ENCODE peak calls at places on chromosome 20, in seven cellular contexts. F, J, Q, E, X, N and O are unnamed samples.

GRCh38 chr20:64108731-64109389 is 1.5 kb upstream of the NPBWR2 start:
- DNase-seq in E (no peak), J (no peak), X (no peak), N (no peak), Q (no peak), F (no peak), O (no peak)

GRCh38 chr20:294602-295001 is 2.8 kb upstream of the ZCCHC3 start:
- DNase-seq in X (no peak), F (no peak), J (no peak), Q (no peak), E (no peak), N (no peak), O (no peak)

GRCh38 chr20:40990542-40991120 is 38.0 kb upstream of the TOP1 start:
- DNase-seq in F (peak), N (peak), J (peak), Q (peak), E (peak), X (peak), O (peak)

GRCh38 chr20:34923414-34923813 is 32.2 kb downstream of the GSS start:
- DNase-seq in F (no peak), X (no peak), N (no peak), J (no peak), Q (no peak), E (no peak), O (no peak)

GRCh38 chr20:58511364-58511763 is 3.8 kb downstream of the APCDD1L start:
- DNase-seq in E (peak), X (no peak), N (no peak), J (peak), F (peak), Q (no peak), O (peak)

GRCh38 chr20:64229537-64230061 is 25.9 kb upstream of the PCMTD2 start:
- DNase-seq in J (no peak), F (no peak), Q (no peak), X (no peak), E (no peak), N (no peak), O (no peak)

GRCh38 chr20:48697845-48698491 is 129.8 kb downstream of the PREX1 start:
- DNase-seq in E (peak), F (peak), X (no peak), Q (no peak), N (peak), J (peak), O (peak)

GRCh38 chr20:37574199-37574890 is 46.7 kb upstream of the BLCAP start:
- DNase-seq in F (no peak), Q (no peak), E (peak), X (no peak), N (no peak), J (peak), O (peak)

GRCh38 chr20:1748777-1749176 is 91.2 kb upstream of the SIRPG start:
- DNase-seq in E (no peak), Q (no peak), J (no peak), X (no peak), F (no peak), N (no peak), O (no peak)

GRCh38 chr20:63740070-63740500 is 509 bp downstream of the SLC2A4RG start:
- DNase-seq in E (peak), N (peak), Q (no peak), J (peak), F (no peak), X (peak), O (peak)

GRCh38 chr20:10848810-10849370 is 175.1 kb upstream of the JAG1 start:
- DNase-seq in E (peak), Q (peak), N (no peak), X (peak), J (peak), F (peak), O (peak)

GRCh38 chr20:51429696-51430095 is 112.8 kb downstream of the NFATC2 start:
- DNase-seq in X (no peak), F (no peak), N (no peak), E (no peak), J (no peak), Q (no peak), O (no peak)

GRCh38 chr20:47124235-47124717 is 229.6 kb downstream of the EYA2 start:
- DNase-seq in J (no peak), X (no peak), E (no peak), F (no peak), N (no peak), Q (no peak), O (peak)

GRCh38 chr20:63394069-63394468 is 32.9 kb upstream of the CHRNA4 start:
- DNase-seq in E (no peak), X (no peak), F (no peak), J (no peak), N (no peak), Q (no peak), O (peak)

GRCh38 chr20:37251836-37252477 is 9.7 kb downstream of the GHRH start:
- DNase-seq in F (no peak), N (no peak), J (no peak), Q (no peak), X (no peak), E (no peak), O (no peak)

GRCh38 chr20:32564921-32565734 is 20.0 kb downstream of the NOL4L start:
- DNase-seq in E (no peak), F (no peak), X (no peak), Q (no peak), J (peak), N (no peak), O (no peak)

GRCh38 chr20:39853050-39853449 is 836.0 kb downstream of the MAFB start:
- DNase-seq in F (no peak), J (no peak), Q (no peak), X (no peak), N (no peak), E (no peak), O (no peak)

GRCh38 chr20:43993552-43993951 is 78.9 kb downstream of the TOX2 start:
- DNase-seq in N (no peak), Q (no peak), F (no peak), E (no peak), J (no peak), X (no peak), O (no peak)

GRCh38 chr20:56722042-56722441 is 92.9 kb downstream of the TFAP2C start:
- DNase-seq in X (peak), E (no peak), N (no peak), J (peak), Q (no peak), F (no peak), O (peak)

GRCh38 chr20:57653910-57654309 is 33.7 kb upstream of the ZBP1 start:
- DNase-seq in J (peak), Q (no peak), E (no peak), F (no peak), X (no peak), N (no peak), O (no peak)

GRCh38 chr20:38779247-38780097 is 26.0 kb upstream of the PPP1R16B start:
- DNase-seq in X (no peak), F (no peak), N (peak), Q (peak), E (no peak), J (no peak), O (no peak)

GRCh38 chr20:59571591-59572314 is 32.6 kb upstream of the PHACTR3 start:
- DNase-seq in J (peak), F (peak), X (peak), Q (peak), N (peak), E (peak), O (peak)

GRCh38 chr20:44038681-44039123 is 124.0 kb downstream of the TOX2 start:
- DNase-seq in Q (no peak), F (no peak), N (no peak), X (no peak), J (no peak), E (peak), O (no peak)

GRCh38 chr20:31833130-31833930 is 12.1 kb downstream of the FOXS1 start:
- DNase-seq in E (peak), Q (peak), J (peak), F (peak), N (peak), X (peak), O (peak)

GRCh38 chr20:58990651-58991445 is 9.8 kb downstream of the NELFCD start:
- DNase-seq in N (no peak), F (no peak), E (no peak), X (no peak), J (no peak), Q (no peak), O (no peak)

GRCh38 chr20:25622450-25623224 is 1.2 kb downstream of the NANP start:
- DNase-seq in F (no peak), Q (no peak), X (no peak), N (no peak), J (no peak), E (peak), O (no peak)

GRCh38 chr20:57838670-57839142 is 128.9 kb upstream of the PMEPA1 start:
- DNase-seq in Q (no peak), X (no peak), F (no peak), N (peak), J (no peak), E (no peak), O (no peak)

GRCh38 chr20:13261460-13262301 is 40.6 kb downstream of the ISM1 start:
- DNase-seq in E (peak), F (peak), J (peak), Q (peak), X (peak), N (peak), O (peak)

GRCh38 chr20:47280228-47280627 is 76.3 kb downstream of the ZMYND8 start:
- DNase-seq in X (no peak), E (no peak), J (no peak), N (no peak), F (no peak), Q (no peak), O (no peak)

GRCh38 chr20:9332783-9333482 is 181.5 kb upstream of the LAMP5 start:
- DNase-seq in X (no peak), E (no peak), Q (no peak), J (no peak), N (no peak), F (no peak), O (no peak)

GRCh38 chr20:18705906-18706305 is 107.7 kb upstream of the SCP2D1 start:
- DNase-seq in X (no peak), E (peak), J (no peak), F (peak), N (no peak), Q (no peak), O (no peak)

GRCh38 chr20:50304501-50304856 is 113.8 kb downstream of the CEBPB start:
- DNase-seq in J (peak), Q (no peak), N (no peak), X (no peak), E (peak), F (no peak), O (peak)
- H3K4me3 ChIP-seq in J (no peak), Q (no peak), N (no peak), X (no peak), E (no peak), F (no peak), O (no peak)

GRCh38 chr20:3752386-3752759 is 15.2 kb downstream of the ADISSP start:
- DNase-seq in F (no peak), N (no peak), Q (no peak), E (no peak), X (no peak), J (no peak), O (no peak)
- H3K4me3 ChIP-seq in F (peak), N (no peak), Q (no peak), E (no peak), X (no peak), J (no peak), O (no peak)

GRCh38 chr20:53900380-53900999 is 169.9 kb downstream of the BCAS1 start:
- DNase-seq in J (no peak), F (peak), N (no peak), Q (no peak), E (peak), X (peak), O (peak)
- H3K4me3 ChIP-seq in J (no peak), F (no peak), N (no peak), Q (no peak), E (no peak), X (no peak), O (no peak)

GRCh38 chr20:15332711-15333160 is 995.3 kb upstream of the FLRT3 start:
- DNase-seq in Q (no peak), J (no peak), F (no peak), X (peak), N (no peak), E (no peak), O (no peak)
- H3K4me3 ChIP-seq in Q (no peak), J (no peak), F (no peak), X (peak), N (no peak), E (no peak), O (no peak)

DNA sequence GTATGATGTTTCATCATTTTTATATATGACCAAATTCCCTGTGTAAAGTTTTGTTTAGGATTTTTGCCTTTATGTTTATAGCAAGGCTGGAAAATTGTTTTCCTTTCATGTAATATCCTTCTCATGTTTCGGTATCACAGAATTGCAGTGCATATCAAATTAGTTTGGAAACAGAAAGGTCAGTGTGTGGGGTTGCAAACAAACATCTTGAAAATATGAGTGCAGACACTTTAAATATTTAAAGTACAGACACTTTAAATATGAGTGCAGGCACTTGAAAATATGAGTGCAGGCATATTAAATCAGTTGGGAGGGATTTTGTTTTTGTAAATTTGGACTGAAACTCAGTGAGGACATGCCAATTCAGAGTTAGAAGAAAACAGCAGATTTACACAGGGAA is 6.5 kb downstream of the SLPI start:
- DNase-seq in Q (no peak), X (no peak), J (no peak), E (no peak), F (no peak), N (no peak), O (no peak)
- H3K4me3 ChIP-seq in Q (no peak), X (no peak), J (no peak), E (no peak), F (no peak), N (no peak), O (no peak)

DNA sequence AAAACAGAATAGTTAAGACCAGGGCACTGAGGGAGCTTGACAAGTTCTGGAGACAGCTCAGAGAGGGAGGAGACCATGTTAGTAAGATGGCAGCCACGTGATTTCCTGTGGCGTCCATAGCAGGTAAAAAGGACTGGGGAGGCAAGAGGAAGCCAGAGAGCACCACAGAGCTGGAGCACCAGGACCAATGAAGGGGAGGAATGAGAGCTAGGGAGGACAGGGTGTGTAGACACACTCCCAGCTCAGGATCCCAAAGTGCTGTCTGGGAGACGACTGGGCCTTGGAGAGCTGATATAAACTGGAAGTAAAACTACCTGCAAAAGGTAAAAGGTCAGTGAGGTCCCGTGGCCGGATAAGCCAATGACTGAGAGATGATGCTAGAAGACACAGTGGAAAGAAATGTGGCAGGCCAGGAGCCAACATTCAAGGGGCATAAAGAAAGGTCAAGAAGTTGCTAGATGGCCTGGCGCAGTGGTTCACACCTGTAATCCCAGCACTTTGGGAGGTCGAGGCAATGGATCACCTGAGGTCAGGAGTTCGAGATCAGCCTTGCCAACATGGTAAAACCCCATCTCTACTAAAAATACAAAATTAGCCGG is 39.0 kb downstream of the SLC23A2 start:
- DNase-seq in F (no peak), J (no peak), E (no peak), X (peak), N (no peak), Q (no peak), O (no peak)
- H3K4me3 ChIP-seq in F (no peak), J (no peak), E (no peak), X (no peak), N (no peak), Q (no peak), O (no peak)

DNA sequence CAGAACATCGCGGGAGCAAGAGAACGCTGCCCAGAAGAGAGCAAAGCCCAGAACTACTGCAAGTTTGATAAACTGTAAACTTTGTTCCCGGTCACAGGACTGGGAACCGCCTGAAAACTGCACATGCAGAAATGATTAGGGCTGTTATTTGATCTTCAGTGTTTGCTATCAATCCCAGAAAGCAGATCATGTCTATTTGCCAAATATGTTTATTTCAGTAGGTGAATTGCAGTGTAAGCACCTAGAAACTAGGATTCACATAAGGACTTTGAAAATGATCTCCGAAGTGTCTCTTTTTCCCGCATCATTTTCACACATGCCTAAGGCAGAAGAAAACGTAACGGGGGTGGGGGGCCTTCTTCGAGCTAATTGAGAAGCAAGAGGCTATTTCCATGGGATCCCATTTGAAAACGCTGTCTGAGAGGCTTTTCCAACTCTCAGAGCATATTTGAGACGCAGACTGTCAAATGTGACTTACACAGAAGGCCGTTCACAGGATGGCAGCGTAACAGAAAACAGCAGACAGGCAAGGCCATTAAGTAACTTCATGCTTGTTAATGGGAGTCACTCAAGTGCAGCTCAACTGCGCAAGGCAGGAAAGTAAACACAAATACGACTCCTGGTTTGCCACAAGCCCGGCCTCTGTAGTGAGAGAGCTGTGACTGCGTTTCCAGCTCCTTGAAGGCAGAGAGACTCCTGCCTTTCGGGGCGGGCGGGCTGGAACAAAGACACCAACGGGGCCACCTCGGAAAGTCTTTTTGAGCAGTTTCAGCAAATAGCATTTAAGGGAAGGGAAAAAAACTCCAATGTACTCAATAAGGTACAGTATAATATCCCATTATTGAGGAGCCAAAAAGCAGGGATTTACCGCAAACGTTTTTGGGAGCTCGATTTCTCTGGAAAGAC is 144.7 kb upstream of the ZNF217 start:
- DNase-seq in E (peak), N (peak), J (peak), F (peak), X (peak), Q (no peak), O (peak)
- H3K4me3 ChIP-seq in E (no peak), N (no peak), J (no peak), F (peak), X (peak), Q (no peak), O (peak)